ENCODE peak calls at places on chromosomes 12 and 14, in five cellular contexts. U is IMR-90, F is H9, W is mesendoderm, J is neuronal stem cell. D is an unnamed sample.

GRCh38 chr14:61188196-61188595 is 92.9 kb downstream of the TMEM30B start:
- DNase-seq in W (peak; percentile 78), F (peak; percentile 78), J (no peak), U (no peak), D (no peak)

GRCh38 chr12:28958553-28959195 is 190.4 kb upstream of the FAR2 start:
- DNase-seq in W (no peak), J (no peak), F (no peak), U (peak; percentile 49), D (no peak)

GRCh38 chr14:49692895-49693737 is at the start of gene KLHDC1:
- DNase-seq in J (peak; percentile 57), U (peak; percentile 63), F (peak; percentile 58), W (peak; percentile 84), D (peak; percentile 77)

GRCh38 chr12:30701056-30701455 is 5.4 kb upstream of the IPO8 start:
- DNase-seq in F (no peak), U (peak; percentile 56), W (no peak), J (no peak), D (no peak)

GRCh38 chr14:24372701-24373416 is 4.9 kb downstream of the NFATC4 start:
- DNase-seq in J (no peak), F (no peak), W (no peak), U (no peak), D (no peak)

GRCh38 chr14:68250950-68251765 is 431.6 kb downstream of the RAD51B start:
- DNase-seq in F (no peak), J (no peak), W (no peak), U (no peak), D (no peak)

GRCh38 chr12:92558806-92559205 is 144.0 kb upstream of the PLEKHG7 start:
- DNase-seq in F (no peak), J (no peak), U (peak; percentile 50), W (no peak), D (no peak)

GRCh38 chr12:53236443-53237111 is 4.6 kb upstream of the RARG start:
- DNase-seq in J (no peak), F (peak; percentile 21), U (no peak), W (no peak), D (no peak)

GRCh38 chr12:92144631-92145480 is 790 bp downstream of the BTG1 start:
- DNase-seq in J (peak; percentile 27), F (peak; percentile 45), U (peak; percentile 52), W (peak; percentile 75), D (peak; percentile 56)

GRCh38 chr12:68957273-68957672 is 24.3 kb upstream of the CPM start:
- DNase-seq in F (no peak), J (no peak), U (no peak), W (no peak), D (no peak)

GRCh38 chr14:65604946-65605345 is 192.4 kb downstream of the FUT8 start:
- DNase-seq in U (peak; percentile 13), W (no peak), J (no peak), F (no peak), D (no peak)

GRCh38 chr12:19322376-19322775 is 116.9 kb upstream of the AEBP2 start:
- DNase-seq in J (no peak), F (no peak), U (no peak), W (peak; percentile 27), D (no peak)

GRCh38 chr14:54567634-54568561 is 970 bp downstream of the SAMD4A start:
- DNase-seq in U (no peak), F (peak; percentile 71), W (peak; percentile 79), J (peak; percentile 44), D (peak; percentile 77)

GRCh38 chr14:21016791-21017190 is 8.1 kb downstream of the NDRG2 start:
- DNase-seq in W (no peak), J (no peak), U (no peak), F (no peak), D (no peak)
- H2BK15ac ChIP-seq in W (no peak overlapping the region), J (no peak overlapping the region), U (no peak overlapping the region), F (no peak overlapping the region), D (no peak overlapping the region)

GRCh38 chr12:4545195-4545594 is 6.5 kb downstream of the RAD51AP1 start:
- DNase-seq in J (no peak), W (no peak), U (no peak), F (no peak), D (no peak)
- H2BK15ac ChIP-seq in J (no peak overlapping the region), W (no peak overlapping the region), U (no peak overlapping the region), F (no peak overlapping the region), D (no peak overlapping the region)

DNA sequence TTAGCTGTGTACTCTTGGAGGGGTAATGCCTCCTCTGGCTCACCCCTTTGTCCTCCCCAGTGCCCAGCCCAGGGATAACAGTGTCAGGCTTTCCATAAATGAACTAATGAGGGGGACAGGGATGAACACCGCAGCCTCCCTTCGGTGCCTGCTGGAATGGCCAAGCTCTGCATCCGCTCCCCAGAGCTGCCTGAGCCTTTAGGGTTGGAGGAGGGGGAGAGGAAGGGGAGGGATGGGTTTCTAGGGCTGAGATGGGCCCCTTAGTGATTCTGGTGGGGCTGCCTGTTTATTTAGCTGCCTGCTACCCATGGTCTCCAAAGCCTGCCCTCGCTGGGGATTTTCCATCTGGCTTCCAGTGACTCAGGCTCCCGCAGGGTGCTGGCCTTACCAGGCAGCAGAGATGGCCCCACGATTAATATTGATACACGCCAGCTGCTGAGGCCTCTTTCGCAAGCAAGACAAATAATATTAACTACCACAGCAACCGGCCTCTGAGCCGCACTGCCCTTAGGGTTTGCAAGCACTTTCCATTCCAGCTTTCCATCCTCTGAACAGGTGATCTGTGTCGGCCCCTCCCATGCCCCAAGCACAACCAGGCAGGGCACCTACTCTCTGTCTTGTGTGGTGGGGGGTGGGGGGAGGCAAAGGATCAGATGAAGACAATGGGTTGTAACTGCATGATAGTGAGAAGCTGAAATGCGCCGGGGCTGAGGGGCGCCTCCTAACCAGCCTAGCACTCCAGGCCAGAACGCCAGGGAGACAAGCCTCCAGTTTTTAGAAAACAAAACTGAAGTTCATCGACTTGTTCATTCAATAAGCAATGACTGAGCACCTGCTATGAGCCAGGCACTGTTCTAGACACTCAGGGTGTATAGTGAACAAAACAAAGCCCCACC is 56.7 kb downstream of the C14orf132 start:
- DNase-seq in U (peak; percentile 92), F (no peak), J (no peak), W (no peak), D (no peak)
- H2BK15ac ChIP-seq in U (peak overlapping the region; percentile 63), F (no peak overlapping the region), J (no peak overlapping the region), W (no peak overlapping the region), D (no peak overlapping the region)

GRCh38 chr12:94240171-94240570 is 91.8 kb downstream of the PLXNC1 start:
- DNase-seq in U (no peak), J (no peak), F (no peak), W (no peak), D (no peak)
- H2BK15ac ChIP-seq in U (no peak overlapping the region), J (no peak overlapping the region), F (no peak overlapping the region), W (no peak overlapping the region), D (no peak overlapping the region)

GRCh38 chr12:693937-694533 is 30.8 kb upstream of the NINJ2 start:
- DNase-seq in J (no peak), F (no peak), U (no peak), W (no peak), D (no peak)
- H2BK15ac ChIP-seq in J (no peak overlapping the region), F (no peak overlapping the region), U (no peak overlapping the region), W (no peak overlapping the region), D (no peak overlapping the region)

DNA sequence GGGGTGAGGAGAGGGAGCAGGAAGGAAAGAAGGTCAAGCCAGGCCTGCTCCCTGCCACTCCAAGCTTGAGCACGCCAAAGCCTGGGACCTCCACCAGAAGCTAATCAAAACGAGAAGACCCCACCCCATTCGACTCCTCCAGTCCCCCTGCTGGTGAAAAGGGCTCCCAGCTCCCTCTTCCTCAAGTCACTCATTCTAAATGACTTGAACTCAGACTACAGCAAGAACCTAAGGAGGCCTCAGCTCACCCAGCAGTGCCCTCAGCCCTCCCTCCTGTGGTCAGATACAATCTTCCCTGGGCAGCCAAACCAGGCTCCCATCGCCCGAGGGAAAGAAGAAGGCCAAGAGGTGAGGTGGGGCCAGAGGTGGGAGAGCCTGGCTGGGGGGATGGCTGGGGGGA is 17.4 kb downstream of the HDAC7 start:
- DNase-seq in U (no peak), W (peak; percentile 68), J (no peak), F (no peak), D (no peak)
- H2BK15ac ChIP-seq in U (no peak overlapping the region), W (no peak overlapping the region), J (peak overlapping the region; percentile 52), F (no peak overlapping the region), D (no peak overlapping the region)

GRCh38 chr12:1796515-1797010 is 23.8 kb upstream of the LRTM2 start:
- DNase-seq in W (peak; percentile 50), U (no peak), J (no peak), F (peak; percentile 51), D (no peak)
- H2BK15ac ChIP-seq in W (no peak overlapping the region), U (no peak overlapping the region), J (peak overlapping the region; percentile 25), F (no peak overlapping the region), D (peak overlapping the region; percentile 29)

GRCh38 chr14:35368993-35369392 is 35.6 kb downstream of the NFKBIA start:
- DNase-seq in U (no peak), J (no peak), F (no peak), W (no peak), D (no peak)
- H2BK15ac ChIP-seq in U (no peak overlapping the region), J (peak overlapping the region; percentile 59), F (no peak overlapping the region), W (no peak overlapping the region), D (no peak overlapping the region)

DNA sequence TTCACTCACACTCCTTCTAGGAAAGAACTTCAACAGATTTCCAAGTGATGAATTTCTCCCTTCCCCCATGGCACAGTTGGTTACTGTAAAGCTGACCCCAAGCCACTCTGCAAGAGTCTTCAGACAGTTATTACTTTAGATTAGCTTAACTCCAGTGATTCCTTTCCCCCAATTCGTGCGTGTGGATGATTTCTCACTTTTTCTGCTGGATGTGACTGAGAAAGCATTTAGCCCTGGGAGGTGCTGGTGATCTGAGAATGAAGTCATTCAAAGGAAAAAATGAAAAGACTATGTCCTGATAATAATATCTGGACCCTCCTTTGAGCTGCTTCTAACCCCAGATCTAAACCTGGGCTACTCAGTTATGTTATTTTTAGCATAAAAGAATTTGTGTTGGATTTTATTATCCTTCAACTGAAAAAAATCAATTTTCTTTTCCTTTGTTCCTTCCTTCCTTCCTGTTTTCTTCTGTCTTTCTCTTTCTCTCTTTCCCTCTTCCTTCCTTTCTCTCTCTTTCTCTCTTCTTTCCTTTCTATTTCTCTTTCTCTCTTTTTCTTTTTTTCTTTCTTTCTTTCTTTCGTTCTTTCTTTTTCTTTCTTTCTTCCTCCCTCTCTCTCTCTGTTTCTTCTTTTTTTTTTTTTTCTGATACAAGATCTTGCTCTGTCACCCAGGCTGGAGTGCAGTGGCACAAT is 47.6 kb upstream of the PPP1R12A start:
- DNase-seq in J (no peak), F (no peak), W (no peak), U (no peak), D (no peak)
- H2BK15ac ChIP-seq in J (no peak overlapping the region), F (no peak overlapping the region), W (no peak overlapping the region), U (no peak overlapping the region), D (peak overlapping the region; percentile 84)

GRCh38 chr14:102544745-102545460 is 35.3 kb upstream of the ANKRD9 start:
- DNase-seq in W (no peak), U (no peak), F (no peak), J (no peak), D (peak; percentile 74)
- H2BK15ac ChIP-seq in W (no peak overlapping the region), U (no peak overlapping the region), F (no peak overlapping the region), J (peak overlapping the region; percentile 91), D (no peak overlapping the region)